ENCODE peak calls at places on chromosomes 11 and 22, in nine cellular contexts. T is DND-41; C is psoas muscle; U is ascending aorta; J is hepatocyte; L is keratinocyte; A is endothelial cell of umbilical vein; Y is heart right ventricle; H is CD4-positive, alpha-beta memory T cell. Z is an unnamed sample. For H3K27me3 and H3K4me1, the result is how much of the 10 kb centered on the place peaks cover.

GRCh38 chr22:38655532-38656255 is 498 bp downstream of the FAM227A start:
- DNase-seq in H (no peak), L (no peak), J (peak), A (no peak), T (no peak), U (no peak), C (no peak), Y (no peak), Z (no peak)

GRCh38 chr22:42877597-42878340 is 20.7 kb upstream of the ARFGAP3 start:
- DNase-seq in Y (no peak), U (no peak), H (no peak), A (no peak), J (no peak), L (no peak), C (no peak), T (no peak), Z (no peak)

GRCh38 chr11:60872952-60873524 is 5.7 kb downstream of the ZP1 start:
- DNase-seq in C (peak), J (peak), Y (no peak), H (peak), L (no peak), A (no peak), U (peak), T (peak), Z (no peak)

GRCh38 chr11:65856689-65857499 is 1.1 kb downstream of the CFL1 start:
- DNase-seq in J (peak), Y (peak), U (peak), H (peak), A (peak), L (no peak), C (peak), T (peak), Z (peak)

GRCh38 chr11:2933376-2934056 is 4.3 kb upstream of the PHLDA2 start:
- DNase-seq in J (no peak), L (peak), H (peak), Y (peak), U (peak), C (peak), A (peak), T (peak), Z (peak)

GRCh38 chr11:65879622-65880021 is at the start of gene CTSW:
- DNase-seq in T (peak), H (peak), C (no peak), L (no peak), Y (no peak), A (no peak), U (no peak), J (no peak), Z (no peak)

GRCh38 chr11:78040691-78041379 is 17.8 kb upstream of the KCTD14 start:
- DNase-seq in H (no peak), C (no peak), A (no peak), Y (no peak), L (no peak), J (no peak), U (peak), T (peak), Z (peak)

GRCh38 chr22:34414467-34415440 is 494.5 kb upstream of the LARGE1 start:
- DNase-seq in A (no peak), Y (no peak), U (no peak), L (peak), H (no peak), C (no peak), J (peak), T (peak), Z (peak)

GRCh38 chr11:88352139-88352538 is 14.6 kb upstream of the CTSC start:
- DNase-seq in C (no peak), A (peak), U (no peak), L (no peak), Y (no peak), H (no peak), J (peak), T (no peak), Z (no peak)

GRCh38 chr11:121321614-121322243 is 29.2 kb downstream of the SC5D start:
- DNase-seq in C (no peak), T (peak), H (peak), L (no peak), Y (no peak), U (no peak), J (peak), A (no peak), Z (peak)

GRCh38 chr11:66863428-66864125 is 6.7 kb downstream of the LRFN4 start:
- DNase-seq in L (no peak), Y (no peak), C (no peak), T (no peak), J (no peak), U (no peak), A (no peak), H (no peak), Z (peak)

GRCh38 chr11:27770576-27770975 is 70.3 kb upstream of the BDNF start:
- DNase-seq in U (no peak), Y (no peak), C (no peak), L (no peak), J (peak), H (no peak), A (no peak), T (no peak), Z (no peak)

GRCh38 chr22:49934144-49934890 is 15.9 kb downstream of the CRELD2 start:
- DNase-seq in H (peak), T (no peak), C (peak), J (peak), Y (peak), U (no peak), L (no peak), A (no peak), Z (no peak)

GRCh38 chr22:25025586-25025985 is 73.1 kb downstream of the KIAA1671 start:
- DNase-seq in U (no peak), L (no peak), T (no peak), Y (peak), H (no peak), J (no peak), C (no peak), A (no peak), Z (no peak)

GRCh38 chr11:44877908-44878459 is 72.7 kb downstream of the TP53I11 start:
- DNase-seq in Y (no peak), L (no peak), T (no peak), C (no peak), H (no peak), U (no peak), J (peak), A (peak), Z (no peak)

GRCh38 chr22:47786650-47787290 is 1024.3 kb downstream of the TBC1D22A start:
- DNase-seq in A (no peak), U (no peak), J (no peak), C (no peak), T (no peak), L (no peak), Y (no peak), H (no peak), Z (no peak)

GRCh38 chr11:83068573-83068972 is 3.1 kb downstream of the RAB30 start:
- DNase-seq in L (no peak), A (peak), Y (no peak), H (no peak), C (no peak), T (no peak), J (no peak), U (no peak), Z (peak)

GRCh38 chr11:125267548-125267947 is 103.0 kb downstream of the PKNOX2 start:
- DNase-seq in C (no peak), Y (no peak), A (no peak), T (no peak), J (no peak), L (no peak), U (no peak), H (no peak), Z (no peak)

GRCh38 chr11:2442554-2442953 is 1.8 kb downstream of the TRPM5 start:
- DNase-seq in L (no peak), U (no peak), T (peak), A (no peak), H (peak), C (no peak), Y (no peak), J (no peak), Z (peak)

GRCh38 chr22:40107756-40108437 is 69.8 kb upstream of the TNRC6B start:
- DNase-seq in T (peak), H (no peak), U (no peak), J (peak), L (no peak), Y (no peak), C (no peak), A (no peak), Z (peak)

GRCh38 chr11:45102810-45103621 is 43.4 kb upstream of the PRDM11 start:
- DNase-seq in U (peak), Y (peak), L (peak), T (peak), J (peak), A (peak), H (peak), C (peak), Z (peak)

GRCh38 chr11:12963789-12964536 is 45.2 kb upstream of the RASSF10 start:
- DNase-seq in L (no peak), J (peak), Y (peak), U (peak), A (peak), C (peak), T (peak), H (peak), Z (peak)

GRCh38 chr11:113831314-113831713 is 44.1 kb downstream of the USP28 start:
- DNase-seq in A (no peak), H (no peak), C (no peak), Y (no peak), T (no peak), J (no peak), U (no peak), L (no peak), Z (no peak)

GRCh38 chr11:95991101-95991500 is 67.2 kb upstream of the MTMR2 start:
- DNase-seq in Y (no peak), J (no peak), H (no peak), L (no peak), C (no peak), T (no peak), A (no peak), U (no peak), Z (no peak)

GRCh38 chr11:47314992-47315391 is 37.5 kb downstream of the MYBPC3 start:
- DNase-seq in H (no peak), Y (no peak), L (no peak), T (no peak), U (peak), A (no peak), C (no peak), J (no peak), Z (no peak)

GRCh38 chr11:120784566-120785251 is 239.2 kb upstream of the TBCEL start:
- DNase-seq in L (no peak), J (no peak), U (no peak), A (no peak), C (no peak), T (no peak), H (no peak), Y (no peak), Z (no peak)

GRCh38 chr11:64844330-64845124 is at the start of gene CDC42BPG:
- DNase-seq in T (peak), U (no peak), A (peak), H (peak), C (no peak), Y (peak), J (peak), L (no peak), Z (peak)

GRCh38 chr11:69380451-69380901 is 86.5 kb downstream of the MYEOV start:
- DNase-seq in L (no peak), U (peak), Y (no peak), A (no peak), C (peak), J (no peak), H (no peak), T (no peak), Z (no peak)

GRCh38 chr22:37965940-37966664 is 12.6 kb downstream of the POLR2F start:
- DNase-seq in Y (no peak), C (no peak), H (no peak), J (no peak), T (no peak), U (no peak), L (no peak), A (no peak), Z (no peak)

GRCh38 chr11:829116-829945 is 1.6 kb downstream of the CRACR2B start:
- DNase-seq in C (no peak), H (no peak), Y (peak), A (peak), U (no peak), T (no peak), J (no peak), L (no peak), Z (peak)
- H3K27me3 ChIP-seq in C (under half), H (under half), Y (under half), A (under half), U (under half), T (half or more), J (under half), L (under half), Z (under half)

DNA sequence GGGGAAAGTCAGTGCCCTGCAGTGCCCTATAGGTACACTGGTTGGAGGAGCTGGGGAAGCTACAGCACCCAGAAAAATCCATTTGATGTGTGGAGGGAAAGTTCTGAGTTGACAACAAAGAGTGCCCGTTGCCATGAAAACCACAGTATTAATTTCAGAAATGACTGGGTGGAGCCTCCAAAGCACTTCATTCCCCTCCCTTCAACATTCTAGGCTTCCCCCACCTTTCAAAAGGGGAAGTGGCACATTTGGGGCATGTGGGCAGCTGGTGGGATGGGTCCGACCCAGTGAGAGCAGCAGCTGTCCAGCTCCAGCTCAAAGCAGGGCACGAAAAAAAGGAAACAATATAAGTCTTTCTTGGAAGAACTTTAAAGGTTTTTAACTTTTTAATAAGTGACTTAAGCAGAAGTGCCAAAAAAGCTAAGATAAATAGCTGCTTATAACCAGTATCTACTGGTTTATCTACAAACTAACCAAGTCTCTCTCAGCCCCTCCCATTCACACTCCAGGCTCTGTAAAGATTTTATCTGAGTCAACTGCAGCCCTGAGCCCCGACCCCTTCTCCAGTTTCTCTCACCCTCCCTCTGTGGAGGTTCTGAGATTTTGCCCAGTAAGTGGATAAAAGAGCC is 9.0 kb upstream of the AHNAK start:
- DNase-seq in A (no peak), C (no peak), Y (no peak), J (peak), T (peak), U (no peak), H (peak), L (no peak), Z (no peak)
- H3K4me1 ChIP-seq in A (half or more), C (half or more), Y (half or more), J (half or more), T (half or more), U (under half), H (half or more), L (half or more), Z (under half)

GRCh38 chr22:27115816-27116256 is 458.4 kb downstream of the MIAT start:
- DNase-seq in H (no peak), L (no peak), T (no peak), J (peak), A (peak), C (no peak), U (no peak), Y (no peak), Z (peak)

GRCh38 chr22:27115410-27115809 is 458.0 kb downstream of the MIAT start:
- DNase-seq in Y (no peak), C (no peak), U (no peak), L (no peak), A (no peak), J (no peak), H (no peak), T (no peak), Z (no peak)

GRCh38 chr22:27113211-27114030 is 456.0 kb downstream of the MIAT start:
- DNase-seq in T (no peak), A (peak), Y (no peak), U (peak), H (no peak), J (peak), L (peak), C (peak), Z (peak)

GRCh38 chr22:27114186-27114585 is 456.8 kb downstream of the MIAT start:
- DNase-seq in Y (no peak), C (no peak), J (no peak), H (no peak), L (no peak), T (no peak), U (no peak), A (no peak), Z (no peak)

GRCh38 chr22:27116295-27116694 is 458.9 kb downstream of the MIAT start:
- DNase-seq in J (no peak), L (no peak), U (no peak), C (no peak), A (no peak), T (no peak), H (no peak), Y (no peak), Z (peak)
- H3K27me3 ChIP-seq in J (under half), L (under half), U (under half), C (under half), A (under half), T (under half), H (under half), Y (under half), Z (under half)

DNA sequence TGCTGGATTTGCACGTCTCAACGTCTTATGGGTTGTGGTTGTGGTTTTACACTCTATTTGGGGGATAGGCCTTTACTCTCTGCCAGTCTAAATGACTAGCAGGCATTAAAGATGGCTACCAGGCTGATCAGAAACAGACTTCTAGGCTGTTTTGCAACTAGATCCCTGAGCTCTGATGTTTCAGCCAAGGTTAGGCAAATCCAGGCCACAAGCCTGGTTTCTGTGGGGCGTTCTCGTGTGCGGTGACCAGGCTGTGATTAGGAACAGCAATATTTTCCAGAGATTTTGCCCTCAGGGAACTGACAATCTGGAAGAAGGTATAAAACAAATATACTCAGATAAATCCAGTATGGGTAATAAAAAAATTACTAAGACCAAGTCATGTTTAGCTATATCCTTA is 502.4 kb downstream of the INSC start:
- DNase-seq in T (no peak), C (no peak), L (no peak), A (no peak), Y (no peak), U (no peak), H (no peak), J (no peak), Z (no peak)
- H3K4me1 ChIP-seq in T (under half), C (under half), L (under half), A (under half), Y (under half), U (under half), H (under half), J (under half), Z (under half)

GRCh38 chr11:110297726-110298297 is 1.4 kb upstream of the RDX start:
- DNase-seq in L (peak), Y (no peak), J (peak), T (no peak), C (no peak), U (no peak), H (peak), A (no peak), Z (no peak)

GRCh38 chr11:110295487-110296225 is 758 bp downstream of the RDX start:
- DNase-seq in H (peak), U (peak), T (no peak), L (no peak), A (peak), J (peak), Y (peak), C (peak), Z (peak)

GRCh38 chr11:110295086-110295485 is 1.3 kb downstream of the RDX start:
- DNase-seq in Y (no peak), J (no peak), U (no peak), T (no peak), C (no peak), L (no peak), A (no peak), H (no peak), Z (no peak)

GRCh38 chr11:110297082-110297725 is 790 bp upstream of the RDX start:
- DNase-seq in A (no peak), T (no peak), Y (no peak), U (no peak), J (no peak), H (no peak), L (no peak), C (no peak), Z (no peak)

DNA sequence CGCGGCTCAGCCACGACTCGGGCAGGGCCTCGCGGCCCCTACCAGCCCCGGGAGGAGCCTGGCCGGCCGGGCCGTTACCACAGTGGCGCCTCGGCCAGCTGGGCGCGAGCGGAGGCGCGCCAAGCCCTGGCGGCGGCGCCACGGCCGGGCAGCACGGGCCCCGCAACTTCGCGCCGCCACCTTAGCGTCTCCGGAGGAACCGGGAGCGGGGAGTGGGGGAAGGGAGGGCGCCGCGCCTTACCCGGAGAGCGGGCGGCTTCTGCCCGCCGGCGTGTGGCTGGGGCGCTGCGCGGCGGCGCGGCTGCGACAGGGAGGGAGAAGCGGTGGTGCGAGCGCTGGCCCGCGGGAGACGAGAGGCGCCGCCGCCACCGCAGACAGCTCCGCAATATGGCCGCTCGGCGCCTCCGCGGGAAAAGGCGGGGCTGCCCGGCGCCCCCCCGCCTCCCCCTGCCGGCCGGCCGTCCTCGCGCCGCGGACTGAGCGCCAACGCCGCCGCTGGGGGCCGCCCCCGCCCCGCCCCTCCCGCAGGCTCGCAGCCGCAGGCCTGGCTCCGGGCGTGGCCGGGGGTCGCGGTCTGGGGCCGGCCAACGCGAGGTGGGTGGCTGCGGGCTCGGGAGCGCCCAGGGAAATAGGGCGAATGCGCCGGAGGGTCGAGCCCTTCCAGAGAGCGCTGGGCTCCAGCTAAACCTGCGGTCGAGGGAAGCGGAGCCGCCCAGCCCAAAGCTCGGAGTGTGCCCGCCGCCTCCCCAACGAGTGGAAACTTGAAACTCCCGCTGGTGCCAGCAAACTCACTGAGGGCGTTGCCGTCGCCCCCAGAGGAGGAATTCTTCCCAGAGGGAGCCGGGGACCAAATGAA is at the start of gene RDX:
- DNase-seq in Y (peak), J (peak), C (peak), A (peak), H (peak), U (peak), T (peak), L (no peak), Z (peak)
- H3K27me3 ChIP-seq in Y (under half), J (under half), C (under half), A (under half), H (under half), U (under half), T (under half), L (under half), Z (under half)